ENCODE peak calls at places on chromosomes 3 and 15, in seven cellular contexts. C is activated T-cell treated with anti-CD3 and anti-CD28 coated beads for 1 hour; H is T-cell; O is HFF-Myc; E is HAP-1; I is Calu3; Q is stimulated activated CD8-positive, alpha-beta memory T cell treated with anti-CD3 and anti-CD28 coated beads, Interleukin-7, amount 100 ng/mL, for 24 hours. K is an unnamed sample.

GRCh38 chr15:68555348-68556037 is 23.3 kb upstream of the CORO2B start:
- DNase-seq in C (no peak), H (no peak), O (no peak), E (no peak), I (no peak), Q (no peak), K (no peak)

GRCh38 chr3:158709666-158710083 is 22.6 kb downstream of the RARRES1 start:
- DNase-seq in C (no peak), H (no peak), O (peak), E (no peak), I (no peak), Q (no peak), K (no peak)

GRCh38 chr3:87350367-87351199 is 74.2 kb upstream of the POU1F1 start:
- DNase-seq in C (no peak), H (no peak), O (no peak), E (peak), I (no peak), Q (no peak), K (no peak)

GRCh38 chr15:98413973-98414546 is 234.3 kb upstream of the IGF1R start:
- DNase-seq in C (no peak), H (no peak), O (no peak), E (no peak), I (no peak), Q (no peak), K (no peak)

GRCh38 chr3:170233532-170233931 is 11.3 kb downstream of the PRKCI start:
- DNase-seq in C (no peak), H (no peak), O (no peak), E (no peak), I (peak), Q (no peak), K (no peak)

GRCh38 chr3:179565496-179565895 is 2.8 kb downstream of the ACTL6A start:
- DNase-seq in C (no peak), H (no peak), O (no peak), E (no peak), I (no peak), Q (no peak), K (no peak)

GRCh38 chr3:52120576-52121458 is 33.4 kb downstream of the POC1A start:
- DNase-seq in C (no peak), H (no peak), O (no peak), E (no peak), I (no peak), Q (no peak), K (no peak)

GRCh38 chr15:100248236-100248635 is 93.5 kb downstream of the ADAMTS17 start:
- DNase-seq in C (no peak), H (no peak), O (no peak), E (no peak), I (no peak), Q (no peak), K (no peak)

GRCh38 chr15:45134682-45135604 is 5.1 kb downstream of the DUOX1 start:
- DNase-seq in C (no peak), H (no peak), O (no peak), E (no peak), I (peak), Q (no peak), K (no peak)

GRCh38 chr15:64452988-64453688 is 7.2 kb upstream of the ZNF609 start:
- DNase-seq in C (no peak), H (no peak), O (no peak), E (peak), I (no peak), Q (no peak), K (no peak)

GRCh38 chr3:169769287-169770181 is at the start of gene ACTRT3:
- DNase-seq in C (peak), H (peak), O (peak), E (peak), I (peak), Q (peak), K (no peak)

GRCh38 chr15:65165875-65166274 is 19.3 kb downstream of the CLPX start:
- DNase-seq in C (no peak), H (no peak), O (no peak), E (no peak), I (no peak), Q (no peak), K (no peak)

GRCh38 chr3:73719413-73719831 is 94.7 kb upstream of the PDZRN3 start:
- DNase-seq in C (no peak), H (no peak), O (no peak), E (no peak), I (no peak), Q (no peak), K (no peak)

GRCh38 chr15:36403351-36403750 is 176.1 kb upstream of the CDIN1 start:
- DNase-seq in C (no peak), H (no peak), O (no peak), E (no peak), I (no peak), Q (no peak), K (no peak)

GRCh38 chr3:131142580-131142979 is 115.9 kb downstream of the NEK11 start:
- DNase-seq in C (no peak), H (no peak), O (peak), E (no peak), I (no peak), Q (no peak), K (no peak)

GRCh38 chr3:19267040-19267439 is 118.7 kb downstream of the KCNH8 start:
- DNase-seq in C (no peak), H (no peak), O (no peak), E (peak), I (no peak), Q (no peak), K (no peak)

GRCh38 chr3:118991775-118992174 is 42.9 kb downstream of the IGSF11 start:
- DNase-seq in C (no peak), H (no peak), O (no peak), E (peak), I (no peak), Q (no peak), K (no peak)

GRCh38 chr3:177361042-177361938 is 164.0 kb upstream of the TBL1XR1 start:
- DNase-seq in C (no peak), H (no peak), O (no peak), E (no peak), I (no peak), Q (no peak), K (no peak)

GRCh38 chr15:34795267-34796081 is at the start of gene ACTC1:
- DNase-seq in C (no peak), H (no peak), O (no peak), E (no peak), I (peak), Q (no peak), K (no peak)

GRCh38 chr3:102068327-102068726 is 219.0 kb downstream of the NFKBIZ start:
- DNase-seq in C (no peak), H (no peak), O (no peak), E (no peak), I (no peak), Q (no peak), K (no peak)

K was measured in omental fat pad.